ENCODE peak calls at places on chromosomes 3 and 15, in ten cellular contexts. Q, L, Y, V, C, E, S, I, P and D are unnamed samples.

GRCh38 chr3:5442106-5442785 is 254.7 kb downstream of the EDEM1 start:
- DNase-seq in Q (no peak), L (no peak), Y (no peak), V (no peak), C (no peak), E (no peak), S (no peak), I (no peak), P (no peak), D (no peak)

GRCh38 chr3:87077354-87077753 is 86.4 kb upstream of the VGLL3 start:
- DNase-seq in Q (peak), L (no peak), Y (no peak), V (no peak), C (no peak), E (no peak), S (no peak), I (no peak), P (no peak), D (no peak)

GRCh38 chr15:58432421-58432820 is 630 bp downstream of the LIPC start:
- DNase-seq in Q (no peak), L (no peak), Y (peak), V (no peak), C (no peak), E (no peak), S (no peak), I (no peak), P (no peak), D (no peak)

GRCh38 chr3:27507515-27508266 is 23.5 kb upstream of the SLC4A7 start:
- DNase-seq in Q (peak), L (no peak), Y (no peak), V (no peak), C (no peak), E (no peak), S (no peak), I (no peak), P (no peak), D (no peak)

GRCh38 chr3:60636846-60637245 is 614.4 kb downstream of the FHIT start:
- DNase-seq in Q (no peak), L (no peak), Y (peak), V (no peak), C (no peak), E (no peak), S (no peak), I (no peak), P (peak), D (no peak)

GRCh38 chr3:182357928-182358327 is 435.4 kb upstream of the ATP11B start:
- DNase-seq in Q (no peak), L (no peak), Y (no peak), V (no peak), C (no peak), E (no peak), S (no peak), I (no peak), P (no peak), D (no peak)

GRCh38 chr3:124772081-124772831 is 42.0 kb downstream of the UMPS start:
- DNase-seq in Q (no peak), L (no peak), Y (peak), V (peak), C (no peak), E (peak), S (no peak), I (no peak), P (no peak), D (no peak)

GRCh38 chr3:2765002-2765579 is 345.1 kb downstream of the IL5RA start:
- DNase-seq in Q (no peak), L (no peak), Y (no peak), V (peak), C (no peak), E (peak), S (no peak), I (peak), P (no peak), D (no peak)

GRCh38 chr3:10602769-10603768 is 97.7 kb upstream of the ATP2B2 start:
- DNase-seq in Q (no peak), L (peak), Y (no peak), V (no peak), C (peak), E (no peak), S (no peak), I (peak), P (no peak), D (no peak)

GRCh38 chr3:150252462-150252861 is 155.6 kb upstream of the TSC22D2 start:
- DNase-seq in Q (peak), L (no peak), Y (peak), V (no peak), C (no peak), E (no peak), S (no peak), I (no peak), P (no peak), D (no peak)

GRCh38 chr15:40249477-40250303 is 10.8 kb downstream of the PAK6 start:
- DNase-seq in Q (peak), L (no peak), Y (no peak), V (no peak), C (no peak), E (no peak), S (no peak), I (no peak), P (no peak), D (no peak)

GRCh38 chr3:64305731-64306130 is 80.5 kb upstream of the PRICKLE2 start:
- DNase-seq in Q (no peak), L (no peak), Y (no peak), V (no peak), C (no peak), E (no peak), S (no peak), I (no peak), P (no peak), D (no peak)

GRCh38 chr15:43133429-43134156 is at the start of gene TMEM62:
- DNase-seq in Q (peak), L (peak), Y (peak), V (peak), C (peak), E (peak), S (peak), I (peak), P (peak), D (peak)

GRCh38 chr15:84921121-84921520 is 36.7 kb downstream of the SLC28A1 start:
- DNase-seq in Q (peak), L (no peak), Y (peak), V (no peak), C (no peak), E (no peak), S (no peak), I (no peak), P (no peak), D (no peak)

GRCh38 chr3:62611541-62612240 is 238.3 kb upstream of the FEZF2 start:
- DNase-seq in Q (peak), L (no peak), Y (peak), V (no peak), C (no peak), E (no peak), S (no peak), I (no peak), P (no peak), D (no peak)

GRCh38 chr15:92930776-92931175 is 30.7 kb downstream of the CHD2 start:
- DNase-seq in Q (peak), L (no peak), Y (peak), V (no peak), C (no peak), E (no peak), S (no peak), I (no peak), P (no peak), D (no peak)

GRCh38 chr3:115478359-115478758 is 145.0 kb upstream of the GAP43 start:
- DNase-seq in Q (no peak), L (no peak), Y (no peak), V (no peak), C (no peak), E (no peak), S (no peak), I (no peak), P (no peak), D (no peak)

GRCh38 chr3:147941984-147942383 is 532.8 kb downstream of the ZIC1 start:
- DNase-seq in Q (no peak), L (no peak), Y (no peak), V (no peak), C (no peak), E (no peak), S (no peak), I (no peak), P (no peak), D (no peak)

GRCh38 chr15:35833590-35833989 is 287.6 kb upstream of the DPH6 start:
- DNase-seq in Q (no peak), L (no peak), Y (peak), V (no peak), C (no peak), E (no peak), S (no peak), I (no peak), P (no peak), D (no peak)

GRCh38 chr15:66065325-66065724 is 188.2 kb downstream of the MEGF11 start:
- DNase-seq in Q (no peak), L (no peak), Y (no peak), V (no peak), C (no peak), E (no peak), S (no peak), I (no peak), P (no peak), D (no peak)

GRCh38 chr3:138461696-138462295 is 27.4 kb downstream of the ESYT3 start:
- DNase-seq in Q (no peak), L (no peak), Y (no peak), V (no peak), C (no peak), E (no peak), S (no peak), I (no peak), P (no peak), D (no peak)

GRCh38 chr3:38459499-38460048 is 5.9 kb downstream of the ACVR2B start:
- DNase-seq in Q (no peak), L (no peak), Y (no peak), V (no peak), C (no peak), E (no peak), S (no peak), I (no peak), P (no peak), D (no peak)

GRCh38 chr3:101530213-101531047 is 17.4 kb upstream of the SENP7 start:
- DNase-seq in Q (no peak), L (no peak), Y (no peak), V (no peak), C (no peak), E (no peak), S (no peak), I (no peak), P (no peak), D (no peak)

GRCh38 chr3:177448987-177449975 is 252.0 kb upstream of the TBL1XR1 start:
- DNase-seq in Q (peak), L (no peak), Y (peak), V (no peak), C (no peak), E (no peak), S (no peak), I (no peak), P (no peak), D (no peak)

GRCh38 chr3:105904683-105905320 is 36.0 kb upstream of the CBLB start:
- DNase-seq in Q (peak), L (no peak), Y (peak), V (no peak), C (no peak), E (no peak), S (no peak), I (no peak), P (no peak), D (no peak)

GRCh38 chr3:5168110-5168509 is 19.4 kb upstream of the EDEM1 start:
- DNase-seq in Q (no peak), L (no peak), Y (no peak), V (no peak), C (no peak), E (no peak), S (no peak), I (no peak), P (no peak), D (no peak)

GRCh38 chr15:98923579-98923978 is 84.0 kb downstream of the PGPEP1L start:
- DNase-seq in Q (no peak), L (no peak), Y (no peak), V (no peak), C (no peak), E (no peak), S (no peak), I (no peak), P (no peak), D (no peak)

GRCh38 chr3:129587061-129587460 is 19.4 kb downstream of the PLXND1 start:
- DNase-seq in Q (no peak), L (no peak), Y (peak), V (no peak), C (no peak), E (no peak), S (no peak), I (no peak), P (no peak), D (no peak)

GRCh38 chr3:51382076-51382745 is 2.9 kb upstream of the MANF start:
- DNase-seq in Q (no peak), L (no peak), Y (no peak), V (no peak), C (no peak), E (no peak), S (no peak), I (no peak), P (no peak), D (no peak)

GRCh38 chr3:13122101-13123055 is 49.1 kb upstream of the IQSEC1 start:
- DNase-seq in Q (no peak), L (no peak), Y (no peak), V (no peak), C (no peak), E (no peak), S (no peak), I (no peak), P (no peak), D (peak)

GRCh38 chr3:134362670-134363380 is 11.4 kb downstream of the AMOTL2 start:
- DNase-seq in Q (no peak), L (no peak), Y (no peak), V (no peak), C (no peak), E (no peak), S (no peak), I (no peak), P (no peak), D (no peak)

GRCh38 chr3:157081681-157082210 is 78.2 kb downstream of the CCNL1 start:
- DNase-seq in Q (peak), L (peak), Y (peak), V (no peak), C (peak), E (no peak), S (peak), I (peak), P (peak), D (peak)

GRCh38 chr3:67518196-67518595 is 136.2 kb downstream of the SUCLG2 start:
- DNase-seq in Q (no peak), L (no peak), Y (no peak), V (peak), C (no peak), E (no peak), S (no peak), I (no peak), P (no peak), D (no peak)

GRCh38 chr15:94327356-94327936 is 96.1 kb downstream of the MCTP2 start:
- DNase-seq in Q (peak), L (no peak), Y (peak), V (peak), C (no peak), E (peak), S (no peak), I (peak), P (peak), D (no peak)